ENCODE peak calls at places on chromosomes 5 and 9, in eight cellular contexts. One of them, this sample, is unnamed.

GRCh38 chr5:149301744-149302380 is 30.2 kb downstream of the AFAP1L1 start:
- DNase-seq in astrocyte of the spinal cord: peak; percentile 31
- DNase-seq in GM12865: no peak
- DNase-seq in K562: no peak
- DNase-seq in left ventricle myocardium inferior: no peak
- DNase-seq in cardiac muscle cell: no peak
- DNase-seq in fibroblast of lung: peak; percentile 78
- DNase-seq in aorta: no peak
- DNase-seq in this sample: no peak

GRCh38 chr5:175082866-175083590 is 358.6 kb downstream of the MSX2 start:
- DNase-seq in aorta: no peak
- DNase-seq in fibroblast of lung: peak; percentile 23
- DNase-seq in cardiac muscle cell: no peak
- DNase-seq in left ventricle myocardium inferior: no peak
- DNase-seq in GM12865: no peak
- DNase-seq in astrocyte of the spinal cord: no peak
- DNase-seq in K562: no peak
- DNase-seq in this sample: no peak

GRCh38 chr5:140043508-140043872 is 391 bp upstream of the NRG2 start:
- DNase-seq in GM12865: peak; percentile 67
- DNase-seq in cardiac muscle cell: peak; percentile 56
- DNase-seq in aorta: no peak
- DNase-seq in astrocyte of the spinal cord: no peak
- DNase-seq in left ventricle myocardium inferior: peak; percentile 20
- DNase-seq in K562: no peak
- DNase-seq in fibroblast of lung: no peak
- DNase-seq in this sample: no peak

GRCh38 chr9:75483636-75484035 is 395.3 kb downstream of the OSTF1 start:
- DNase-seq in left ventricle myocardium inferior: no peak
- DNase-seq in GM12865: no peak
- DNase-seq in K562: no peak
- DNase-seq in cardiac muscle cell: no peak
- DNase-seq in fibroblast of lung: peak; percentile 13
- DNase-seq in aorta: no peak
- DNase-seq in astrocyte of the spinal cord: peak; percentile 14
- DNase-seq in this sample: no peak

GRCh38 chr5:178555005-178555404 is 35.2 kb downstream of the COL23A1 start:
- DNase-seq in K562: peak; percentile 77
- DNase-seq in astrocyte of the spinal cord: no peak
- DNase-seq in aorta: no peak
- DNase-seq in fibroblast of lung: no peak
- DNase-seq in left ventricle myocardium inferior: no peak
- DNase-seq in GM12865: no peak
- DNase-seq in cardiac muscle cell: no peak
- DNase-seq in this sample: no peak

GRCh38 chr5:122327110-122327509 is 15.1 kb downstream of the SNCAIP start:
- DNase-seq in aorta: no peak
- DNase-seq in K562: no peak
- DNase-seq in astrocyte of the spinal cord: no peak
- DNase-seq in left ventricle myocardium inferior: no peak
- DNase-seq in GM12865: no peak
- DNase-seq in cardiac muscle cell: no peak
- DNase-seq in fibroblast of lung: no peak
- DNase-seq in this sample: no peak

GRCh38 chr5:74605759-74606158 is 34.8 kb downstream of the ENC1 start:
- DNase-seq in aorta: no peak
- DNase-seq in fibroblast of lung: no peak
- DNase-seq in GM12865: no peak
- DNase-seq in astrocyte of the spinal cord: no peak
- DNase-seq in K562: no peak
- DNase-seq in cardiac muscle cell: no peak
- DNase-seq in left ventricle myocardium inferior: no peak
- DNase-seq in this sample: no peak

GRCh38 chr5:136749016-136749415 is 383.7 kb upstream of the TRPC7 start:
- DNase-seq in K562: no peak
- DNase-seq in left ventricle myocardium inferior: no peak
- DNase-seq in fibroblast of lung: peak; percentile 60
- DNase-seq in GM12865: no peak
- DNase-seq in aorta: no peak
- DNase-seq in cardiac muscle cell: no peak
- DNase-seq in astrocyte of the spinal cord: peak; percentile 40
- DNase-seq in this sample: no peak

GRCh38 chr5:76291305-76292077 is 111.6 kb upstream of the IQGAP2 start:
- DNase-seq in fibroblast of lung: no peak
- DNase-seq in cardiac muscle cell: no peak
- DNase-seq in astrocyte of the spinal cord: no peak
- DNase-seq in left ventricle myocardium inferior: no peak
- DNase-seq in GM12865: no peak
- DNase-seq in aorta: no peak
- DNase-seq in K562: no peak
- DNase-seq in this sample: no peak

GRCh38 chr9:100352201-100352726 is 478 bp downstream of the TEX10 start:
- DNase-seq in K562: peak; percentile 50
- DNase-seq in astrocyte of the spinal cord: peak; percentile 18
- DNase-seq in cardiac muscle cell: peak; percentile 32
- DNase-seq in left ventricle myocardium inferior: peak; percentile 20
- DNase-seq in aorta: peak; percentile 80
- DNase-seq in fibroblast of lung: peak; percentile 21
- DNase-seq in GM12865: peak; percentile 47
- DNase-seq in this sample: peak; percentile 52

GRCh38 chr5:83476470-83476817 is 4.9 kb downstream of the VCAN start:
- DNase-seq in left ventricle myocardium inferior: no peak
- DNase-seq in astrocyte of the spinal cord: no peak
- DNase-seq in GM12865: no peak
- DNase-seq in aorta: no peak
- DNase-seq in fibroblast of lung: no peak
- DNase-seq in K562: no peak
- DNase-seq in cardiac muscle cell: no peak
- DNase-seq in this sample: no peak

GRCh38 chr5:83474170-83474796 is 2.7 kb downstream of the VCAN start:
- DNase-seq in aorta: peak; percentile 95
- DNase-seq in astrocyte of the spinal cord: peak; percentile 96
- DNase-seq in GM12865: peak; percentile 82
- DNase-seq in cardiac muscle cell: peak; percentile 94
- DNase-seq in fibroblast of lung: peak; percentile 97
- DNase-seq in left ventricle myocardium inferior: peak; percentile 84
- DNase-seq in K562: peak; percentile 80
- DNase-seq in this sample: peak; percentile 98

GRCh38 chr5:83473344-83474169 is 2.0 kb downstream of the VCAN start:
- DNase-seq in left ventricle myocardium inferior: peak; percentile 89
- DNase-seq in aorta: peak; percentile 96
- DNase-seq in fibroblast of lung: peak; percentile 99
- DNase-seq in K562: peak; percentile 77
- DNase-seq in astrocyte of the spinal cord: peak; percentile 99
- DNase-seq in GM12865: peak; percentile 83
- DNase-seq in cardiac muscle cell: peak; percentile 96
- DNase-seq in this sample: peak; percentile 98

GRCh38 chr5:83475540-83476469 is 4.3 kb downstream of the VCAN start:
- DNase-seq in astrocyte of the spinal cord: peak; percentile 92
- DNase-seq in K562: no peak
- DNase-seq in GM12865: no peak
- DNase-seq in left ventricle myocardium inferior: no peak
- DNase-seq in aorta: no peak
- DNase-seq in cardiac muscle cell: no peak
- DNase-seq in fibroblast of lung: peak; percentile 97
- DNase-seq in this sample: no peak

DNA sequence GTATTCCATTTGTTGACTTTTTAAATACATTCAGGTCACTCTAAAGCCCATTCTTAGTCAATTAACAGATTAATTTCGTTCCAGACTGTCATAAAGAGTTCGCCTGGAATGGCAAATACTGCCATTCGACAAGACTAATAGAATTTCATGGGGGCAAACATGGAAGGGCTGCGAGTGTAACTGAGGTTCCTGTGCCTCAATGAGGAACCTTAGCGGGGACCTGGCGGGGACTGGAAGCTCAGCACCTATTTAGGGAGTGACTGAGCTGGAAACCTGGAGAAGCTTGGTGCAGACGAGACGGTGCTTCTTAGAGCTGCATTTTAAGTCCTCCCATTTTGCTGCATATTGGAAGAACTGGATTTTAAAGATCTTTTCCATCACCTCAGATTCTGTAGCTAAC is 3.4 kb downstream of the VCAN start:
- DNase-seq in cardiac muscle cell: peak; percentile 23
- DNase-seq in K562: no peak
- DNase-seq in fibroblast of lung: no peak
- DNase-seq in left ventricle myocardium inferior: no peak
- DNase-seq in aorta: no peak
- DNase-seq in astrocyte of the spinal cord: no peak
- DNase-seq in GM12865: no peak
- DNase-seq in this sample: no peak
- H3K4me3 ChIP-seq in cardiac muscle cell: peak overlapping the region; percentile 90
- H3K4me3 ChIP-seq in K562: no peak overlapping the region
- H3K4me3 ChIP-seq in fibroblast of lung: peak overlapping the region; percentile 86
- H3K4me3 ChIP-seq in left ventricle myocardium inferior: peak overlapping the region; percentile 67
- H3K4me3 ChIP-seq in aorta: peak overlapping the region; percentile 78
- H3K4me3 ChIP-seq in astrocyte of the spinal cord: peak overlapping the region; percentile 85
- H3K4me3 ChIP-seq in GM12865: peak overlapping the region; percentile 83
- H3K4me3 ChIP-seq in this sample: peak overlapping the region; percentile 59

GRCh38 chr5:155833282-155833681 is 493.7 kb upstream of the SGCD start:
- DNase-seq in left ventricle myocardium inferior: no peak
- DNase-seq in fibroblast of lung: no peak
- DNase-seq in GM12865: peak; percentile 1
- DNase-seq in K562: no peak
- DNase-seq in astrocyte of the spinal cord: no peak
- DNase-seq in cardiac muscle cell: no peak
- DNase-seq in aorta: no peak
- DNase-seq in this sample: no peak
- H3K4me3 ChIP-seq in left ventricle myocardium inferior: no peak overlapping the region
- H3K4me3 ChIP-seq in fibroblast of lung: no peak overlapping the region
- H3K4me3 ChIP-seq in GM12865: no peak overlapping the region
- H3K4me3 ChIP-seq in K562: no peak overlapping the region
- H3K4me3 ChIP-seq in astrocyte of the spinal cord: no peak overlapping the region
- H3K4me3 ChIP-seq in cardiac muscle cell: no peak overlapping the region
- H3K4me3 ChIP-seq in aorta: no peak overlapping the region
- H3K4me3 ChIP-seq in this sample: no peak overlapping the region

DNA sequence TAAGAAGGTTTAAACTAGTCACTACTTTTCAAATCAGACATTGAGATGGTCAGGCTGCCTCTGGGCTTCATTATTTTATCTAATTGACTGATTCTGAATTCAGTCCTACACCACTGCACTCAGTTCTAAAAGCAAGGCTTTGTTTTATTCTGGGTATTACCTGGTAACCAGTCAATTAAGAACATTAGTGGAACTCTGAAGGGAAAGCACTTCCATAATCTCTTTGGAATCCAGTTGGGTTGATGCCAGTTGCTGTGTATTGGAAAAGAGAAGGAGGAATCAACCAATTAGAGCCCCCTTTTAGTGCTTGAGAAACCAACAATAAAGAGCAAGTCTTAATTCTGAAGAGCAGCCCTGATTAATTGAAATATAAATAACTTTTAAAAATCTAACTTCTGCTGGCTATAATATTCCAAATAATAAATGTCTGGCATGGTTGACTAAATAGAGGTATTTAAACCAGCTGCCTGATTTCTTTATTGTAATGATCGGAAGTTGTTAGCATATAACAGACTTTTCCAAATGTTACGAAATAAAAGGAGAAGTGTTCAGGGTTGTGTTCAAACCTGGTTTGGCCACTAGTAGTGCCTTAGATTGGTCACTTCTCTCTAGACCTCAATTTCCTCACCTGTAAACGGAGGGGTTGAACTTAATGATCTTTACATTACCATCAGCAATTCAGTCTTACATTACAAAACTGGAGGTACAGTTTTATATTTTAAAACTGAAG is 32.0 kb downstream of the CPEB4 start:
- DNase-seq in astrocyte of the spinal cord: no peak
- DNase-seq in aorta: no peak
- DNase-seq in cardiac muscle cell: peak; percentile 60
- DNase-seq in K562: no peak
- DNase-seq in fibroblast of lung: peak; percentile 48
- DNase-seq in GM12865: no peak
- DNase-seq in left ventricle myocardium inferior: no peak
- DNase-seq in this sample: no peak
- H3K4me3 ChIP-seq in astrocyte of the spinal cord: no peak overlapping the region
- H3K4me3 ChIP-seq in aorta: no peak overlapping the region
- H3K4me3 ChIP-seq in cardiac muscle cell: no peak overlapping the region
- H3K4me3 ChIP-seq in K562: no peak overlapping the region
- H3K4me3 ChIP-seq in fibroblast of lung: no peak overlapping the region
- H3K4me3 ChIP-seq in GM12865: no peak overlapping the region
- H3K4me3 ChIP-seq in left ventricle myocardium inferior: peak overlapping the region; percentile 61
- H3K4me3 ChIP-seq in this sample: no peak overlapping the region

GRCh38 chr5:68192679-68193060 is 22.9 kb upstream of the PIK3R1 start:
- DNase-seq in left ventricle myocardium inferior: no peak
- DNase-seq in GM12865: no peak
- DNase-seq in astrocyte of the spinal cord: peak; percentile 49
- DNase-seq in aorta: no peak
- DNase-seq in fibroblast of lung: no peak
- DNase-seq in K562: no peak
- DNase-seq in cardiac muscle cell: no peak
- DNase-seq in this sample: no peak

GRCh38 chr5:68189613-68190012 is 25.9 kb upstream of the PIK3R1 start:
- DNase-seq in aorta: no peak
- DNase-seq in cardiac muscle cell: no peak
- DNase-seq in fibroblast of lung: no peak
- DNase-seq in K562: no peak
- DNase-seq in left ventricle myocardium inferior: no peak
- DNase-seq in astrocyte of the spinal cord: no peak
- DNase-seq in GM12865: no peak
- DNase-seq in this sample: no peak

GRCh38 chr5:68182534-68182933 is 33.0 kb upstream of the PIK3R1 start:
- DNase-seq in left ventricle myocardium inferior: no peak
- DNase-seq in K562: no peak
- DNase-seq in GM12865: peak; percentile 8
- DNase-seq in astrocyte of the spinal cord: no peak
- DNase-seq in fibroblast of lung: no peak
- DNase-seq in aorta: no peak
- DNase-seq in cardiac muscle cell: no peak
- DNase-seq in this sample: no peak

GRCh38 chr5:68189171-68189570 is 26.4 kb upstream of the PIK3R1 start:
- DNase-seq in astrocyte of the spinal cord: no peak
- DNase-seq in aorta: no peak
- DNase-seq in left ventricle myocardium inferior: no peak
- DNase-seq in cardiac muscle cell: no peak
- DNase-seq in GM12865: no peak
- DNase-seq in K562: no peak
- DNase-seq in fibroblast of lung: no peak
- DNase-seq in this sample: no peak

DNA sequence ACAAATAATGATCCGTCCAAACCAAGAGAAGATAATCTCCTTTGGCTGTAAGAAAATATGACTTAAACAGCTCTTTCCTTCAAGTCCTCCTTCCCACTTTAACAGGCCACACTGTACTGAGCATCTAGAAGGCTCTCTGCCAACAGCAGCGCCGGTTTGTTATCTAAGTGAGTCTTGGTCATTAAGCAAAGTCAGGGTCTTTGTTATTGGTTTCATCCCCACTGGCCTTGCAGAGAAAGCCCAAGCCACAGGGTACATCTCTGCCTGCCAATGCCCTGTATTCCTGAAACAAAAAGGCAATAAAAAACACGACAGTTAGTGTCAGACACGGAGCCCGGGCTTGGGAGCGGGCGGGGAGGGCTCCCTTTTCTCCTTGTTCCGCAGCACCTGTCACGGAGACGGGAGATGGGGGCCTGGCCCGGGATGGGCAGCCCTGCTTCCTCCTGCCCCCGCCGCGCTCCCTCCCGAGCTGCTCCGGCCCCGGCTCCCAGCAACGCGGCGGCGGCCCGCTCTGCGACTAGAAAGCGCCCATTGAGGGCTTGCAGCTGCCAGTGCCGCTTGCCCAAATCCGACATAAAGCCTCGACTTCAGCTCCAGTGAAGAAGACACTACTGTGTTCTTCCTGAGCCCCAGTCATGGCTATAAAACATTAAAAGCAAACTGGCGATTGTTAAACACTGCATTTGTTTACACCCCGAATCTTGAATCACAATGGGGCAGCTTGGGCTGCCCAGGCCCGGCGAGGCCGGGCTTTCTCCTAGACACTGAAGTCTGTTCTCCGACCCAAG is 28.1 kb upstream of the PIK3R1 start:
- DNase-seq in astrocyte of the spinal cord: peak; percentile 73
- DNase-seq in cardiac muscle cell: peak; percentile 10
- DNase-seq in aorta: peak; percentile 74
- DNase-seq in fibroblast of lung: peak; percentile 76
- DNase-seq in K562: no peak
- DNase-seq in left ventricle myocardium inferior: peak; percentile 23
- DNase-seq in GM12865: no peak
- DNase-seq in this sample: no peak
- H3K4me3 ChIP-seq in astrocyte of the spinal cord: peak overlapping the region; percentile 4
- H3K4me3 ChIP-seq in cardiac muscle cell: peak overlapping the region; percentile 9
- H3K4me3 ChIP-seq in aorta: no peak overlapping the region
- H3K4me3 ChIP-seq in fibroblast of lung: no peak overlapping the region
- H3K4me3 ChIP-seq in K562: no peak overlapping the region
- H3K4me3 ChIP-seq in left ventricle myocardium inferior: peak overlapping the region; percentile 47
- H3K4me3 ChIP-seq in GM12865: no peak overlapping the region
- H3K4me3 ChIP-seq in this sample: no peak overlapping the region